ENCODE peak calls at places on chromosomes 6 and 20, in ten cellular contexts. T is WTC11, W is suprapubic skin, J is adrenal gland, O is IMR-90, N is cardiac fibroblast, Z is mucosa of descending colon, X is cardiac muscle cell, B is activated B cell treated with CpG ODN at 0.5 μM for 24 hours, Y is stomach. G is an unnamed sample.

GRCh38 chr6:133097208-133097607 is 143.9 kb upstream of the EYA4 start:
- DNase-seq in X (no peak), B (no peak), O (no peak), Y (no peak), Z (no peak), J (no peak), W (no peak), T (no peak), N (no peak), G (no peak)

GRCh38 chr20:18731940-18732339 is 81.6 kb upstream of the SCP2D1 start:
- DNase-seq in T (no peak), O (no peak), Y (no peak), Z (no peak), B (no peak), N (no peak), W (no peak), X (no peak), J (no peak), G (no peak)

GRCh38 chr20:4781211-4781610 is 59.5 kb downstream of the PRND start:
- DNase-seq in B (no peak), N (no peak), W (no peak), J (no peak), Y (no peak), X (no peak), T (no peak), Z (no peak), O (no peak), G (no peak)

GRCh38 chr6:105803439-105803838 is 282.7 kb upstream of the PRDM1 start:
- DNase-seq in X (no peak), Y (no peak), N (no peak), O (peak; percentile 56), W (no peak), J (no peak), T (no peak), Z (no peak), B (no peak), G (no peak)

GRCh38 chr20:50366270-50367103 is 143.7 kb upstream of the PTPN1 start:
- DNase-seq in Y (peak; percentile 95), J (peak; percentile 94), W (peak; percentile 76), N (peak; percentile 62), T (no peak), X (no peak), B (no peak), O (peak; percentile 75), Z (peak; percentile 80), G (no peak)

GRCh38 chr6:107075951-107076381 is 39.3 kb downstream of the BEND3 start:
- DNase-seq in X (no peak), N (peak; percentile 35), B (no peak), Z (no peak), J (no peak), W (no peak), T (no peak), Y (no peak), O (peak; percentile 15), G (no peak)

GRCh38 chr20:20741067-20742045 is 28.9 kb upstream of the RALGAPA2 start:
- DNase-seq in T (no peak), Y (peak; percentile 56), W (no peak), O (no peak), X (no peak), B (no peak), N (no peak), Z (no peak), J (no peak), G (no peak)

GRCh38 chr6:39377530-39377929 is 55.0 kb upstream of the KCNK16 start:
- DNase-seq in B (no peak), Z (no peak), Y (no peak), O (peak; percentile 44), T (peak; percentile 76), X (peak; percentile 86), N (peak; percentile 80), J (peak; percentile 82), W (peak; percentile 76), G (no peak)

GRCh38 chr20:25275813-25276532 is 28.1 kb downstream of the PYGB start:
- DNase-seq in B (peak; percentile 13), O (no peak), T (peak; percentile 9), X (no peak), W (peak; percentile 52), J (peak; percentile 43), Y (peak; percentile 20), Z (peak; percentile 42), N (no peak), G (no peak)

GRCh38 chr6:157825243-157825904 is 2.3 kb downstream of the SNX9 start:
- DNase-seq in X (no peak), Y (no peak), W (no peak), J (no peak), Z (no peak), B (no peak), T (no peak), N (peak; percentile 24), O (peak; percentile 70), G (no peak)

GRCh38 chr20:37359331-37359730 is 13.4 kb downstream of the SRC start:
- DNase-seq in O (no peak), B (no peak), N (no peak), W (no peak), J (no peak), T (no peak), Y (no peak), X (no peak), Z (no peak), G (no peak)

GRCh38 chr6:18387061-18387721 is at the start of gene RNF144B:
- DNase-seq in X (peak; percentile 91), O (peak; percentile 61), T (peak; percentile 86), B (peak; percentile 64), Y (peak; percentile 92), Z (peak; percentile 93), N (peak; percentile 69), W (peak; percentile 87), J (peak; percentile 86), G (peak; percentile 71)

GRCh38 chr6:20464847-20465246 is 63.2 kb downstream of the E2F3 start:
- DNase-seq in Z (no peak), Y (no peak), W (no peak), X (no peak), B (no peak), N (no peak), T (no peak), J (no peak), O (no peak), G (no peak)

DNA sequence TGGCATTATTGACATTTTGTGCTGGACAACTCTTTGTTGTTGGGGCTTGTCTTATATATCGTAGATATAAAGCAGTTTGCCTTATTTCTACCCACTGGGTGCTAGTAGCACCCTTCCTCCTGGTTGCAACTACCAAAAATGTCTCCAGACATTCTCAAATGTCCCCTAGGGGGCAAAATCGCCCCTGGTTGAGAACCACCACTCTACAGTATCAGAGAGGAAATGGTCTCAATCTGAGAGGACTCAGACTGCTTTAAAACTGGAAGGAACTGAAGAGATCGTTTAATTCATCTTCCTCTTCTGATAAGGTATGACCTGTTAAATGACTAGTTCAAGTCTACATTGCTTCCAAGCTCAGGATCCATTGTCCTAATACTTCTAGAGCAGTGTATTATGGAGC is 14.9 kb downstream of the SH3BGRL2 start:
- DNase-seq in O (no peak), Z (no peak), X (no peak), W (no peak), Y (no peak), J (no peak), T (peak; percentile 41), B (no peak), N (no peak), G (no peak)
- TF ChIP-seq CTCF in O (no peak), Z (no peak), X (peak; percentile 6), W (no peak), Y (no peak), J (no peak), T (peak; percentile 25), B (no peak), N (no peak), G (no peak)

DNA sequence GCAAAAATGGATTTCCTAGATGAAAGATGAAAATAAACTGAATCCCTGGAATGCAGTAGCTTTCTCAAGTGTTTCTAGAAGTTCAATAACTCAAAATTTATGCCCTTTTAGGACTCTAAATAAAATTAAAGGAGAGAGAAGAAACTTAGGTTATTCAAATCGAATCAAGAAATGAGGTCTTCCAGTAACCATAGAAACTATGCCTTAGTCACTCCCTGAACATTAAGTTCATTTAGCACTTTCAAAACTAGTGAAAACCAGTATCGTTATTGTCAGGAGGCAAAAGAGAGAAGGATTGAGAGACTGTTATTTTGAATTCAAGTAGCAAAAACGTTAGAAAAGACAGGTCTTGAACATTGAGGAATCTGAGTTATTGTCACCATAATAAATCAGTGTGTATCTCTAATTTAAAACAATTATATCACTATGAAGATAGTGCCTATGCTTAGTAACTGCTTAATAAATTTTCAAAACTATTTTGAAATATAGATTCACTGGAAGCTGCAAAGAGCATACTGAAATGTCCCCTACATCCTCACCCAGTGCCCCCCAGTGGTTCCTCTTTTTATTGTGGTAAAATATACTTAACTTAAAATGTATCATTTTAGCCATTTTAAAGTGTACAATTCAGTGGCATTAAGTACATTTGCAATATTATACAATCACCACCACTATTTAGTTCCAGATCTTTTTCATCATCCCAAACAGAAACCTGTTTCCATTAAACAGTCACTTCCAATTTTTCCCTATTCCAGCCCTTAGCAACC is 4.6 kb downstream of the RPP21 start:
- DNase-seq in O (no peak), X (no peak), N (no peak), T (no peak), B (no peak), W (no peak), Y (no peak), J (no peak), Z (no peak), G (no peak)
- TF ChIP-seq CTCF in O (no peak), X (no peak), N (no peak), T (no peak), B (no peak), W (no peak), Y (no peak), J (no peak), Z (no peak), G (peak; percentile 23)

DNA sequence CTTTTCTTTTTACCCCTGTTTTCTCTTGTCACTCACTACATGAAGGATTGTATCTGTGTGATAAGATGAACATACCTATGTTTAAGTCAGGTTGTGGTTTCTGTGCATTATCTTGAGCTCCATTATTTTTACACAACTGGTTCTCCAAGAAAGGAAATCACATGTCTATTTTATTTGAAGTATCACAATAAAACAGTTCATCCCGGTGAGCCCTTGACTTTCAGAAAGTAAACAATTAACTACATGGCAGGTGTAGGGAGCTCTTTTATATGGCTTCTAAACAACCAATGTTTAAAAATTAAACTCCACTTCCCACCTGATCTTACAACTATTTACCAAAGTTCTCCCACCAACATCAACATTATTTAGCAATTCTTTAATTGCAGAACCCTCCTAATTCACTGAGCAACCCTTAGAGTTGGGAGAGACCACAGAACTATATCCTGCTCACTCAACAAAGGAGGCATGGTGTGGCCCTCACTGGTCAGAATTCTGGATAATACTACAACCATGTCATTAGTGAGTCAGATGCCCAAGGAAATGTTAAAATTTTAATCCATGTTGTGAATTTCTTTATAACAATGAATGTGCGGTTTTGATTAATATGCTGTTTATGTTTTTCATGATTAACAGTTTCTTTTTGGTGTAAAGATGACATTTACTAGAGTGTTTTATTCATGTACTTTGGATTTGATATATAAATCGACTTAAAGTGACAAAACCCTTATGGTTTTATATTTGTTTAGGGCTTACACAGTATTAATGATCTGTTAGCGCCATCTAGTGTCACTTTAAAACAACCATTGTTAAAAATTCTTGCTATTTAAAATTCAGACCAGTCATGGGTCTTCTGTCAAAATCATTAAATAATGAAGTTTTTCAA is 50.0 kb upstream of the SCGN start:
- DNase-seq in N (peak; percentile 77), Y (no peak), X (peak; percentile 69), W (no peak), B (no peak), Z (no peak), T (no peak), J (no peak), O (peak; percentile 67), G (no peak)
- TF ChIP-seq CTCF in N (peak; percentile 26), Y (peak; percentile 6), X (peak; percentile 45), W (peak; percentile 15), B (peak; percentile 41), Z (no peak), T (peak; percentile 17), J (peak; percentile 56), O (peak; percentile 72), G (peak; percentile 90)

GRCh38 chr20:48057251-48057650 is 272.0 kb upstream of the SULF2 start:
- DNase-seq in X (no peak), T (no peak), Y (no peak), N (no peak), O (no peak), Z (no peak), B (no peak), W (no peak), J (no peak), G (no peak)
- TF ChIP-seq CTCF in X (no peak), T (no peak), Y (no peak), N (no peak), O (no peak), Z (no peak), B (no peak), W (no peak), J (no peak), G (no peak)